ENCODE peak calls at places on chromosomes 1 and 21, in five cellular contexts. P, L, D, F and A are unnamed samples. For H3K9me3, the result is how much of the 10 kb centered on the place peaks cover.

GRCh38 chr1:158933621-158934020 is 2.3 kb downstream of the PYHIN1 start:
- ATAC-seq in P (no peak), L (no peak), D (no peak), F (no peak), A (no peak)

GRCh38 chr1:109997204-109997866 is 12.8 kb downstream of the AHCYL1 start:
- ATAC-seq in P (no peak), L (peak), D (no peak), F (no peak), A (no peak)

GRCh38 chr1:107689157-107689556 is 275.8 kb downstream of the VAV3 start:
- ATAC-seq in P (no peak), L (no peak), D (no peak), F (no peak), A (no peak)

GRCh38 chr1:169694304-169694703 is 17.1 kb downstream of the SELL start:
- ATAC-seq in P (peak), L (no peak), D (no peak), F (no peak), A (no peak)

GRCh38 chr21:46000182-46000730 is 18.7 kb downstream of the COL6A1 start:
- ATAC-seq in P (no peak), L (no peak), D (no peak), F (no peak), A (peak)

GRCh38 chr21:35850542-35851103 is 209.7 kb downstream of the SETD4 start:
- ATAC-seq in P (no peak), L (no peak), D (peak), F (no peak), A (no peak)

GRCh38 chr1:76867342-76868130 is at the start of gene ST6GALNAC5:
- ATAC-seq in P (peak), L (peak), D (peak), F (peak), A (no peak)

GRCh38 chr21:32426066-32426465 is 13.6 kb downstream of the EVA1C start:
- ATAC-seq in P (no peak), L (no peak), D (no peak), F (no peak), A (no peak)

GRCh38 chr1:31752952-31753351 is 11.2 kb downstream of the ADGRB2 start:
- ATAC-seq in P (no peak), L (no peak), D (no peak), F (no peak), A (no peak)

GRCh38 chr21:26832513-26832912 is 12.7 kb downstream of the ADAMTS1 start:
- ATAC-seq in P (no peak), L (no peak), D (peak), F (no peak), A (no peak)

GRCh38 chr1:119101563-119101962 is 38.9 kb downstream of the WARS2 start:
- ATAC-seq in P (peak), L (no peak), D (peak), F (peak), A (peak)

GRCh38 chr1:211340622-211341487 is 14.2 kb downstream of the TRAF5 start:
- ATAC-seq in P (no peak), L (no peak), D (peak), F (no peak), A (no peak)

GRCh38 chr21:45048026-45048698 is 26.2 kb upstream of the ADARB1 start:
- ATAC-seq in P (no peak), L (no peak), D (no peak), F (no peak), A (no peak)

GRCh38 chr1:8408151-8408839 is 90.4 kb downstream of the SLC45A1 start:
- ATAC-seq in P (peak), L (no peak), D (peak), F (peak), A (peak)

GRCh38 chr1:79852004-79852403 is 845.5 kb upstream of the ADGRL4 start:
- ATAC-seq in P (no peak), L (no peak), D (no peak), F (no peak), A (no peak)

GRCh38 chr1:229087339-229087738 is 183.6 kb upstream of the RAB4A start:
- ATAC-seq in P (no peak), L (no peak), D (no peak), F (no peak), A (peak)

GRCh38 chr1:35595684-35596083 is 22.6 kb downstream of the TFAP2E start:
- ATAC-seq in P (no peak), L (no peak), D (no peak), F (no peak), A (no peak)

GRCh38 chr1:225847610-225848009 is 34.6 kb downstream of the TMEM63A start:
- ATAC-seq in P (no peak), L (no peak), D (peak), F (no peak), A (no peak)

GRCh38 chr21:37370152-37371040 is 3.8 kb downstream of the DYRK1A start:
- ATAC-seq in P (no peak), L (no peak), D (no peak), F (no peak), A (no peak)

GRCh38 chr1:94741510-94741909 is 78.6 kb upstream of the SLC44A3 start:
- ATAC-seq in P (no peak), L (no peak), D (no peak), F (no peak), A (no peak)

GRCh38 chr1:2977886-2978611 is 43.2 kb upstream of the ACTRT2 start:
- ATAC-seq in P (no peak), L (no peak), D (no peak), F (no peak), A (no peak)

GRCh38 chr1:63601061-63601460 is 7.8 kb downstream of the PGM1 start:
- ATAC-seq in P (no peak), L (no peak), D (no peak), F (no peak), A (no peak)

GRCh38 chr1:25668931-25669573 is 52.5 kb downstream of the MAN1C1 start:
- ATAC-seq in P (no peak), L (no peak), D (no peak), F (no peak), A (no peak)

GRCh38 chr1:115539061-115539460 is 102.7 kb upstream of the VANGL1 start:
- ATAC-seq in P (no peak), L (no peak), D (no peak), F (no peak), A (peak)

GRCh38 chr1:92095868-92096267 is 15.7 kb downstream of the BTBD8 start:
- ATAC-seq in P (no peak), L (no peak), D (no peak), F (no peak), A (no peak)

GRCh38 chr1:52424238-52424637 is 19.8 kb downstream of the PRPF38A start:
- ATAC-seq in P (peak), L (no peak), D (no peak), F (no peak), A (no peak)

GRCh38 chr1:233328661-233329498 is 1.4 kb downstream of the MAP3K21 start:
- ATAC-seq in P (no peak), L (no peak), D (peak), F (no peak), A (no peak)

GRCh38 chr1:192860478-192861185 is 51.8 kb downstream of the RGS2 start:
- ATAC-seq in P (no peak), L (no peak), D (no peak), F (no peak), A (no peak)

GRCh38 chr21:33968998-33969353 is 53.4 kb upstream of the ATP5PO start:
- ATAC-seq in P (no peak), L (no peak), D (peak), F (no peak), A (peak)

GRCh38 chr1:109716570-109717090 is 4.6 kb downstream of the GSTM5 start:
- ATAC-seq in P (no peak), L (no peak), D (no peak), F (no peak), A (peak)

GRCh38 chr1:81351864-81352263 is 448.9 kb upstream of the ADGRL2 start:
- ATAC-seq in P (no peak), L (no peak), D (no peak), F (no peak), A (no peak)

GRCh38 chr1:50978144-50978851 is 8.3 kb downstream of the CDKN2C start:
- ATAC-seq in P (peak), L (peak), D (peak), F (peak), A (peak)

GRCh38 chr1:54874079-54874830 is 12.7 kb downstream of the DHCR24 start:
- ATAC-seq in P (peak), L (no peak), D (peak), F (peak), A (no peak)

GRCh38 chr1:7943295-7943694 is 2.7 kb upstream of the TNFRSF9 start:
- ATAC-seq in P (peak), L (no peak), D (no peak), F (peak), A (no peak)

GRCh38 chr1:113694910-113695309 is 64.4 kb downstream of the PHTF1 start:
- ATAC-seq in P (no peak), L (no peak), D (no peak), F (no peak), A (no peak)

GRCh38 chr1:218751208-218751948 is 406.2 kb downstream of the TGFB2 start:
- ATAC-seq in P (no peak), L (no peak), D (no peak), F (no peak), A (no peak)

GRCh38 chr1:54480201-54480848 is 67.7 kb upstream of the ACOT11 start:
- ATAC-seq in P (no peak), L (peak), D (no peak), F (no peak), A (no peak)

GRCh38 chr1:151251656-151252470 is 2.7 kb upstream of the PSMD4 start:
- ATAC-seq in P (peak), L (peak), D (peak), F (peak), A (no peak)

GRCh38 chr1:236489710-236490377 is 33.9 kb upstream of the LGALS8 start:
- ATAC-seq in P (peak), L (peak), D (peak), F (no peak), A (no peak)

GRCh38 chr1:5750186-5751170 is 241.7 kb downstream of the NPHP4 start:
- ATAC-seq in P (no peak), L (no peak), D (no peak), F (no peak), A (no peak)

GRCh38 chr1:5752715-5753330 is 239.4 kb downstream of the NPHP4 start:
- ATAC-seq in P (no peak), L (no peak), D (no peak), F (no peak), A (no peak)

GRCh38 chr1:5753431-5754078 is 238.7 kb downstream of the NPHP4 start:
- ATAC-seq in P (no peak), L (no peak), D (no peak), F (no peak), A (no peak)

GRCh38 chr1:5751833-5752714 is 240.2 kb downstream of the NPHP4 start:
- ATAC-seq in P (peak), L (no peak), D (no peak), F (peak), A (no peak)

GRCh38 chr1:5751171-5751556 is 241.1 kb downstream of the NPHP4 start:
- ATAC-seq in P (no peak), L (no peak), D (no peak), F (no peak), A (no peak)
- H3K9me3 ChIP-seq in P (under half), L (under half), D (under half), F (under half), A (under half)

GRCh38 chr1:157088607-157089006 is 11.0 kb downstream of the ETV3L start:
- ATAC-seq in P (no peak), L (no peak), D (no peak), F (no peak), A (no peak)

GRCh38 chr1:157084720-157085119 is 14.9 kb downstream of the ETV3L start:
- ATAC-seq in P (no peak), L (no peak), D (no peak), F (no peak), A (no peak)

GRCh38 chr1:157086299-157086698 is 13.3 kb downstream of the ETV3L start:
- ATAC-seq in P (no peak), L (no peak), D (no peak), F (no peak), A (no peak)

GRCh38 chr1:157085416-157085815 is 14.2 kb downstream of the ETV3L start:
- ATAC-seq in P (no peak), L (no peak), D (no peak), F (no peak), A (no peak)

GRCh38 chr1:157087030-157087429 is 12.6 kb downstream of the ETV3L start:
- ATAC-seq in P (no peak), L (no peak), D (no peak), F (no peak), A (no peak)
- TF ChIP-seq CTCF in P (no peak), L (no peak), D (no peak), F (no peak), A (no peak)

DNA sequence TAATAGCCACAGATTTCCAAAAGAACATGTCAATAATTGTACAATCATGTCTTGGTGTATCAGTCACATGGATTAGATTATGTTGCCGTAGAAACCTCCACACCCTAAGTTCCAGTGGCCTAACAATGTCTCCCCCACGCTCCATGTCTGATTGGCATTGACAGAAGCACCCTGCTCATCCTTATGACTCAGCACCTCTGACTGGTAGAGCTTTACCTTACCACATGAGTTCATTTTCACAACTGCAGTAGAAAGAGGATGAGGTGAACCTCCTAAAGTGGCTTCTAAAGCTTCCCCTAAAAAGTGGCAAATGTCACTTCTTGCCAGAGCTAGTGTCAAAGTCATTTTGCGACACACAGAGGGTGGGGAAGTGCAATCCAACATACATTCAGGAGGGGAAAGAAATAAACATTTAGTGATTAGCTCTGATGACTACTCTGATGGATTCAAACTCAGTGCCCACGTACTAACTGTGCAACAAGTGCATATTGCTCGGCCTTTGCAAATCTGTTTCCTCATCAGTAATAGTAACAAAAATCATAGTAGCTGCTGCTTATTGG is 30.6 kb upstream of the LYPD8 start:
- ATAC-seq in P (peak), L (no peak), D (no peak), F (no peak), A (no peak)
- H3K9me3 ChIP-seq in P (under half), L (under half), D (under half), F (under half), A (under half)

GRCh38 chr21:9760398-9761074 is 760.8 kb upstream of the TPTE start:
- ATAC-seq in P (no peak), L (no peak), D (no peak), F (no peak), A (no peak)

GRCh38 chr21:9759972-9760371 is 761.4 kb upstream of the TPTE start:
- ATAC-seq in P (no peak), L (no peak), D (no peak), F (no peak), A (no peak)

GRCh38 chr21:9756677-9757076 is 764.7 kb upstream of the TPTE start:
- ATAC-seq in P (no peak), L (no peak), D (no peak), F (no peak), A (no peak)

GRCh38 chr21:9758141-9758540 is 763.2 kb upstream of the TPTE start:
- ATAC-seq in P (peak), L (no peak), D (no peak), F (no peak), A (no peak)

DNA sequence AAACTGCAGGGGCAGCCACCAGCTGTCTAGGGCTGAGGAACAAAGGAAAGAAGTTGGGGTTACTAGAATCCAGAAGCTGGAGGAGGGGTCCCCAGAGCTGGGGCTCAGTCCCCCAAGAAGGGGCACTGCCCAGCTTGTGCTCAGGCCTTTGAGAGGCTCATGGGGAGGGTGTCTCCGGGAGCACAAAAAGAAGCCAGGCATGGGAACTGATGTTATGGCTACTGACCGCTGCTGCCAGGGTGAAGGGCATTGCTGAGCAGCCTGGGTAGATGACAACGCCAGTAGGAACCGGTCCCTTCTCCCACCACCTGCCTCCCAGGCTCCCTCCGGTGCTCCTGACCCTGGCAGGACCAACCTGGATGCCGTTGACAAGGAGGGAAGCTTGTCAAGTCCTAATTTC is 762.5 kb upstream of the TPTE start:
- ATAC-seq in P (peak), L (no peak), D (no peak), F (peak), A (no peak)
- TF ChIP-seq CTCF in P (no peak), L (no peak), D (no peak), F (no peak), A (no peak)

GRCh38 chr1:90995495-90995894 is 26.3 kb downstream of the ZNF644 start:
- ATAC-seq in P (no peak), L (no peak), D (no peak), F (no peak), A (no peak)
- H3K9me3 ChIP-seq in P (under half), L (under half), D (under half), F (under half), A (under half)

GRCh38 chr1:247119600-247120407 is 15.6 kb upstream of the ZNF669 start:
- ATAC-seq in P (peak), L (peak), D (no peak), F (peak), A (no peak)

GRCh38 chr1:247121382-247121781 is 17.2 kb upstream of the ZNF669 start:
- ATAC-seq in P (no peak), L (no peak), D (no peak), F (no peak), A (no peak)

GRCh38 chr1:247115141-247115510 is 11.0 kb upstream of the ZNF669 start:
- ATAC-seq in P (no peak), L (peak), D (no peak), F (no peak), A (no peak)

GRCh38 chr1:247115545-247115944 is 11.4 kb upstream of the ZNF669 start:
- ATAC-seq in P (no peak), L (no peak), D (no peak), F (no peak), A (no peak)

DNA sequence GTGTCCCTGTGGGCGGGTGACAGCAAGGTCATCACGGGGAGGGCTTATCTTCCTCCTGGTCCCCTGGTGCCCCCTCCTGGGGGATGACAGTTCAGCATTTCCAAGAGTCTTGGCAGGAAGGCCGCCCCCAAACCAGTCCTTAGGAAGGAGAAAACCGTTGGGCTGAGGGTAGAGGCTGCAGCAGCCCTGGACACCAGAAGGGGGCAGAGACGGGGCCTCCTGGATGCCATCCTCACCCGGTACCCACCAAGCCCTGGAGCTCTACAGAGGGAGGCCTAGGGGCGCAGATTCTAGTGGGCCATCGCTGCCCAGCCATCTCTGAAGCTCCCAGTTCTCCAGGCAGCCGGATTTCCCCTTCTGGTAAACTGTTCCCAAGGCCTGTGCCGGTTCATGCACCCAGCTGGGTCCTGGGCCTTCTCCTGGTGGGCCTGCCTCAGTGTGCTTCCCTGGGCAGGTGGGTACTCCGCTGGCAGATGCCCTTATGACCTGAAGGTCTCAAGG is 14.8 kb upstream of the ZNF669 start:
- ATAC-seq in P (peak), L (peak), D (peak), F (peak), A (no peak)
- TF ChIP-seq CTCF in P (no peak), L (peak), D (no peak), F (no peak), A (no peak)

GRCh38 chr1:198498881-198499280 is 41.6 kb downstream of the ATP6V1G3 start:
- ATAC-seq in P (peak), L (no peak), D (no peak), F (no peak), A (no peak)
- H3K9me3 ChIP-seq in P (under half), L (under half), D (under half), F (under half), A (under half)

GRCh38 chr1:184596950-184597651 is 157.6 kb downstream of the EDEM3 start:
- ATAC-seq in P (no peak), L (peak), D (no peak), F (peak), A (no peak)
- TF ChIP-seq CTCF in P (no peak), L (peak), D (no peak), F (no peak), A (no peak)